ENCODE peak calls at places on chromosomes 5 and 9, in six cellular contexts. V is HepG2, R is SK-N-SH, H is H1, F is GM12878, B is HCT116. O is an unnamed sample.

GRCh38 chr5:34571380-34572041 is 84.6 kb upstream of the RAI14 start:
- DNase-seq in V (no peak), R (no peak), H (no peak), F (no peak), B (no peak), O (no peak)

GRCh38 chr5:150014456-150014855 is 13.9 kb downstream of the HMGXB3 start:
- DNase-seq in V (no peak), R (no peak), H (no peak), F (no peak), B (no peak), O (no peak)

GRCh38 chr9:114988962-114989599 is 58.7 kb upstream of the TNFSF8 start:
- DNase-seq in V (no peak), R (no peak), H (no peak), F (peak), B (no peak), O (no peak)

GRCh38 chr9:16143310-16143709 is 590.5 kb downstream of the CCDC171 start:
- DNase-seq in V (no peak), R (no peak), H (no peak), F (no peak), B (no peak), O (no peak)

GRCh38 chr5:165508286-165508685 is 2002.9 kb downstream of the MAT2B start:
- DNase-seq in V (no peak), R (no peak), H (no peak), F (no peak), B (no peak), O (no peak)

GRCh38 chr5:55533806-55534435 is 843 bp downstream of the PLPP1 start:
- DNase-seq in V (peak), R (peak), H (no peak), F (peak), B (no peak), O (peak)

GRCh38 chr9:127185931-127186781 is 63.7 kb upstream of the ANGPTL2 start:
- DNase-seq in V (peak), R (peak), H (no peak), F (no peak), B (no peak), O (no peak)

GRCh38 chr9:20726144-20726543 is 42.1 kb downstream of the FOCAD start:
- DNase-seq in V (no peak), R (no peak), H (no peak), F (no peak), B (no peak), O (no peak)

GRCh38 chr5:5103249-5103648 is 36.9 kb upstream of the ADAMTS16 start:
- DNase-seq in V (no peak), R (no peak), H (no peak), F (no peak), B (no peak), O (no peak)

GRCh38 chr5:127930311-127930710 is 153.3 kb upstream of the SLC12A2 start:
- DNase-seq in V (peak), R (no peak), H (no peak), F (no peak), B (peak), O (no peak)

GRCh38 chr5:93746406-93747056 is 5.1 kb upstream of the POU5F2 start:
- DNase-seq in V (no peak), R (no peak), H (no peak), F (no peak), B (no peak), O (no peak)

GRCh38 chr5:149457393-149457763 is 78.3 kb upstream of the IL17B start:
- DNase-seq in V (no peak), R (no peak), H (no peak), F (no peak), B (no peak), O (no peak)

GRCh38 chr5:91301459-91301858 is 81.7 kb downstream of the ARRDC3 start:
- DNase-seq in V (no peak), R (no peak), H (no peak), F (no peak), B (no peak), O (no peak)

GRCh38 chr9:121838757-121839669 is 187.6 kb downstream of the DAB2IP start:
- DNase-seq in V (no peak), R (no peak), H (no peak), F (no peak), B (no peak), O (no peak)

GRCh38 chr5:179237770-179238627 is 107.3 kb downstream of the ADAMTS2 start:
- DNase-seq in V (no peak), R (no peak), H (no peak), F (no peak), B (no peak), O (no peak)

DNA sequence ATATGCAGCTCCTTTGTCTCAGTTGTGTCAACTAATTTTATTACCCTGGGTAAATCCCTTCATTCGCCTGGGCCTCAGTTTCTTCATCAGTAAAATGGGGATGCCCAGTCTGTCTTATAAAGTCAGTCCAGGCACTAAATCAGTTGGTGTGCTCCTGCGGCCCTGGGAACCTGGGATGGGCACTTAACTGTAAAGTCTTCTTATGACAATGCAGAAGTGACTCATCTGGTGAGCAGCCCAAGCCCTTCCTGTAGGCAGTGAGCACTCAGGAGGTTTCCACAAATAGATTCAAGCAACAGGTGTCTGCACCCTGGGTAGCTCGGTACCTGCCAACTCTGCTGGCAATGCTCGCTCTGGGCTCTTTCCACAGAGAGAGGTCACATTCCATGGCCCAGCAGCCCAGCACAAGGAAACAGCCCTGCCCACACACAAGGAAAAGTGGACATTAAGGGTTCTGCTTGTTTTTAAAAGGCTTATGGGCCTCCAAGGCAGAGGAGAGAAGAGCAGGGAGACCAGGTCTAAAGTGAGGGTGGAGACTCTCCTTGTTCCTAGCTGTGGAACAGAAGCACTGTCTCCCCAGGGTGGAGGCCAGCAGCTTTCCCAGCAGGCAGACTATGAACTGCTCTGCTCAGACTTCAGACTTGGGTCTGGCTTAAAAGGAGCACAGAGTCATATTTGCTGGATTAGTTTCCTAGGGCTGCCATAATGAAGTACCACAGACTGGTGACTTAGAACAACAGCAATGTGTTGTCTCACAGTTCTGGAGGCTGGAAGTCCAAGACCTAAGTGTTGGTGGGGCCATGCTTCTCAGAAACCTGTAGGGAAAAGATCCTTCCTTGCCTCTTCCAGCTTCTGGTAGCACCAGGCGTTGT is 89.7 kb upstream of the ADRA1B start:
- DNase-seq in V (no peak), R (no peak), H (no peak), F (peak), B (peak), O (peak)
- TF ChIP-seq YY1 in V (no peak), R (no peak), H (no peak), F (no peak), B (peak), O (no peak)

GRCh38 chr5:177429248-177430045 is 3.0 kb downstream of the GRK6 start:
- DNase-seq in V (no peak), R (no peak), H (no peak), F (peak), B (no peak), O (no peak)
- TF ChIP-seq YY1 in V (no peak), R (no peak), H (no peak), F (peak), B (no peak), O (no peak)

DNA sequence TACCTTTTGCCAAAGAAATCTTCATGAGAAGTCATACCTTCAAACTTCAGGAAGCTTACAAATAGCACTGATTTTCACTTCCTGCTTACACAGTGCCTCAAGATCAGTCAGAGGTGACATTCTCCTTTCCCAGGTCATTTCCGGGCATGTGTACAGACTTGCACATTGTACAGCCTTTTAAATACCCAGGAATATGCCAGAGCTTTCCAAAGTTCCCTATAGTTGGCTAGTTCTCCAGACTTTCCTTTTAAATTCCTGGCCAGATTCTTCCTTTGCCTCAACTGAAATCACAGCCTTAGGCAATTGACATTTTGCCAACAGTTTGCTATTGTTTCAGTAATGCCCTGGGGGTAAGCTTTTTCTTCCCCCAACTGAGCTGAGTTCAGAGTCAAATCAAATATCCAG is 47.2 kb downstream of the RFX3 start:
- DNase-seq in V (peak), R (no peak), H (no peak), F (peak), B (no peak), O (no peak)
- TF ChIP-seq YY1 in V (no peak), R (no peak), H (no peak), F (no peak), B (no peak), O (no peak)

GRCh38 chr5:157478726-157479125 is 18.7 kb downstream of the NIPAL4 start:
- DNase-seq in V (no peak), R (no peak), H (no peak), F (no peak), B (no peak), O (peak)
- TF ChIP-seq YY1 in V (no peak), R (no peak), H (no peak), F (no peak), B (no peak), O (no peak)

GRCh38 chr5:176359658-176360057 is 1.9 kb downstream of the KIAA1191 start:
- DNase-seq in V (no peak), R (no peak), H (no peak), F (no peak), B (no peak), O (no peak)
- TF ChIP-seq YY1 in V (no peak), R (no peak), H (no peak), F (no peak), B (no peak), O (no peak)

GRCh38 chr5:32258406-32258805 is 54.3 kb downstream of the MTMR12 start:
- DNase-seq in V (no peak), R (no peak), H (no peak), F (no peak), B (no peak), O (no peak)
- TF ChIP-seq YY1 in V (no peak), R (no peak), H (no peak), F (no peak), B (no peak), O (no peak)

GRCh38 chr5:64299805-64300204 is 134.2 kb downstream of the RNF180 start:
- DNase-seq in V (no peak), R (no peak), H (no peak), F (no peak), B (no peak), O (no peak)
- TF ChIP-seq YY1 in V (no peak), R (no peak), H (no peak), F (no peak), B (no peak), O (no peak)

O was measured in NT2/D1.